ENCODE peak calls at places on chromosomes 2 and 18, in eight cellular contexts. J is PC-3, Y is PC-9, H is SK-N-SH, F is GM23248, V is HCT116, N is OCI-LY7, D is hepatocyte. G is an unnamed sample. For H3K9me2, the result is how much of the 10 kb centered on the place peaks cover.

GRCh38 chr2:143901185-143901842 is 618.6 kb downstream of the ZEB2 start:
- DNase-seq in J (peak), Y (peak), H (no peak), F (peak), V (peak), N (no peak), D (peak), G (no peak)

GRCh38 chr2:206474059-206474458 is 30.7 kb downstream of the ADAM23 start:
- DNase-seq in J (no peak), Y (no peak), H (no peak), F (no peak), V (no peak), N (no peak), D (no peak), G (no peak)

GRCh38 chr2:119823734-119824334 is 64.1 kb downstream of the PTPN4 start:
- DNase-seq in J (peak), Y (no peak), H (peak), F (peak), V (no peak), N (peak), D (peak), G (peak)

GRCh38 chr2:163264376-163264775 is 425.8 kb upstream of the KCNH7 start:
- DNase-seq in J (peak), Y (no peak), H (no peak), F (peak), V (no peak), N (no peak), D (no peak), G (no peak)

GRCh38 chr2:64204006-64204632 is 59.9 kb upstream of the PELI1 start:
- DNase-seq in J (no peak), Y (peak), H (no peak), F (peak), V (no peak), N (no peak), D (peak), G (no peak)

GRCh38 chr18:4454548-4455112 is 477 bp downstream of the DLGAP1 start:
- DNase-seq in J (no peak), Y (no peak), H (peak), F (no peak), V (no peak), N (no peak), D (peak), G (no peak)

GRCh38 chr18:77140439-77141109 is 8.0 kb upstream of the MBP start:
- DNase-seq in J (no peak), Y (no peak), H (no peak), F (no peak), V (no peak), N (peak), D (peak), G (no peak)

GRCh38 chr2:241496904-241497877 is 11.2 kb downstream of the STK25 start:
- DNase-seq in J (no peak), Y (no peak), H (no peak), F (no peak), V (no peak), N (no peak), D (no peak), G (no peak)

GRCh38 chr2:63537306-63537705 is 51.0 kb downstream of the WDPCP start:
- DNase-seq in J (peak), Y (no peak), H (no peak), F (peak), V (no peak), N (no peak), D (no peak), G (no peak)

GRCh38 chr2:27071990-27072830 is 756 bp upstream of the OST4 start:
- DNase-seq in J (no peak), Y (no peak), H (peak), F (peak), V (no peak), N (no peak), D (peak), G (no peak)

GRCh38 chr18:12944724-12945123 is 3.1 kb upstream of the SEH1L start:
- DNase-seq in J (no peak), Y (no peak), H (no peak), F (peak), V (no peak), N (peak), D (no peak), G (no peak)

GRCh38 chr2:211228559-211228958 is 672.2 kb downstream of the CPS1 start:
- DNase-seq in J (no peak), Y (no peak), H (no peak), F (no peak), V (no peak), N (no peak), D (peak), G (no peak)

GRCh38 chr18:9022397-9023170 is 79.9 kb upstream of the NDUFV2 start:
- DNase-seq in J (peak), Y (no peak), H (no peak), F (peak), V (no peak), N (no peak), D (no peak), G (no peak)

GRCh38 chr2:128408349-128409305 is 90.0 kb upstream of the HS6ST1 start:
- DNase-seq in J (peak), Y (no peak), H (peak), F (peak), V (no peak), N (no peak), D (no peak), G (no peak)

GRCh38 chr2:43100883-43101662 is 125.3 kb downstream of the ZFP36L2 start:
- DNase-seq in J (peak), Y (no peak), H (no peak), F (peak), V (no peak), N (no peak), D (peak), G (no peak)

GRCh38 chr2:143607446-143608110 is 478.4 kb downstream of the ARHGAP15 start:
- DNase-seq in J (no peak), Y (no peak), H (peak), F (peak), V (no peak), N (no peak), D (no peak), G (no peak)

GRCh38 chr2:187553908-187554703 is at the start of gene TFPI:
- DNase-seq in J (peak), Y (no peak), H (no peak), F (peak), V (no peak), N (no peak), D (peak), G (no peak)

GRCh38 chr2:149180226-149180875 is 141.9 kb downstream of the LYPD6B start:
- DNase-seq in J (no peak), Y (no peak), H (no peak), F (peak), V (no peak), N (no peak), D (peak), G (no peak)

GRCh38 chr18:5197032-5197434 is at the start of gene AKAIN1:
- DNase-seq in J (no peak), Y (no peak), H (peak), F (peak), V (no peak), N (no peak), D (peak), G (no peak)

GRCh38 chr2:41937921-41938708 is 109.7 kb upstream of the PKDCC start:
- DNase-seq in J (peak), Y (peak), H (no peak), F (no peak), V (no peak), N (no peak), D (peak), G (no peak)

DNA sequence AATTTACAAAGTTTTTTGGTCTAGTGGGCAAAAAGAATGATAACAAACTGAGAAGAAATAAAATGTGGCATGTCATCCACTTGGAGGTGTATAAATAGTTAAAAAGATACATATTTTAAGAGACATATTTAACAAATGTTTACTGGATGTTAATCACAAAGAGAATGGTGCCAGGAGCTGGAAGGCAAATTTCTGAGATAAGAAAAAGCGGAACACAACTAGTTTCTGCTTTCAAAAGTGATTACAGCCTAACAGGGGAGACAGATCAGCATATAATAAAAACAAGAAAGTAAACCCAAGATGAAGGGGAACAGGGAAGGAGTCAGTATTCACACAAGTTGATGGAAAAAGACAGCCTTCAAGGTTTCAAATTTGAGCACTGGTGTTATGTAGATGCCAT is 91.3 kb downstream of the OLA1 start:
- DNase-seq in J (no peak), Y (no peak), H (no peak), F (no peak), V (no peak), N (no peak), D (no peak), G (no peak)
- H3K4me2 ChIP-seq in J (no peak), Y (no peak), H (no peak), F (no peak), V (no peak), N (no peak), D (no peak), G (no peak)

GRCh38 chr2:56754627-56755026 is 570.8 kb downstream of the CCDC85A start:
- DNase-seq in J (no peak), Y (no peak), H (no peak), F (no peak), V (no peak), N (no peak), D (no peak), G (no peak)
- H3K9me2 ChIP-seq in J (under half), Y (under half), H (under half), F (under half), V (under half), N (under half), D (under half), G (under half)

DNA sequence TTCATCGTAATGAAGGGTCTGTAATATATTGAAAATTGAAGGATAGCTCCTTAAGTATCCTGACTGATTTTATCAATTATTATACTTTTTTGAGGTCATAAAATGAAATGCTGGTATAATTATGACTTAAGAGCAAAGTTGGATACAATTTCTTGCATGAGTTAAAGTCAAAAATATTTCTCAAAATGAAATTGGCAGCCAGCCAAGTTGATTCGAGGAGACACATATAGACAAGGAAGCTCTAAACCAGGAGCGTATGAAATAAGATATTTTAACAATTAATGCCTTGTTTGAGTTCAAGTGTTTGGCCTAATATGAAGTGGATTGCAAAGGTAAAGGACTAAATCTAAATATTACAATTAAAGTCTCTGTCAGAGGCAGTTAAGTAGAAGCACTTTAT is 260.4 kb upstream of the DSEL start:
- DNase-seq in J (peak), Y (no peak), H (no peak), F (peak), V (no peak), N (no peak), D (peak), G (peak)
- H3K4me2 ChIP-seq in J (no peak), Y (no peak), H (no peak), F (no peak), V (no peak), N (no peak), D (no peak), G (no peak)

DNA sequence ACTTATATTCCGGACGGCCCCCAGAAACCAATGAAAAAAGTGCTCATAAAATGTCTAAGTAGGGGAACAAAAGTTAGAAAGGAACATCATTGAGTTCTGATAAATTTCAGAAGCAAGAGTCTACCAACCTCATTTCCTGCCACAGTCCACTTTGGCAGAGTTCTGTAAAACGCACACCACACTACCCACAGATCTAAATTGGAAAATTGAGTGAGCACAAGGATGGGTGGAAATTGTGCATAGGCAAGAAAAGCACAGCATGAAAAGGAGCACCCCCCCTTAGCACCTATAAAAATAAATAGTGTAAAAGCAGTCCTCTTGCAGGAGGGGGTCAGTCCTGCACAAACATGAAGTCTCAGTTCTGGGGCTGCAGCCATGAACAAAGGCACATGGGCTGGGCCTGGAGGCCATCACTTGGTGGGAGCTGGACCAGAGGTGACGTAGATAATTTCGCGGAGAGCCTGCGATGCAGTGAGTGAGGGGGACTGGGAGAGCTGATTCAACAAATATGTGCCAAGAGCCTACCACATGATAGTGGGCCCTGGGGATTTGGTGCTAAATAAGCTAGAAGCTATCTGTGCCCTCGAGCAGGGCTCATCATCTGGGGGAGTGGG is 49.0 kb upstream of the SPP2 start:
- DNase-seq in J (no peak), Y (no peak), H (no peak), F (no peak), V (no peak), N (no peak), D (no peak), G (no peak)
- H3K9me2 ChIP-seq in J (under half), Y (under half), H (under half), F (under half), V (under half), N (under half), D (under half), G (under half)

GRCh38 chr2:39512941-39513340 is 75.9 kb upstream of the MAP4K3 start:
- DNase-seq in J (no peak), Y (no peak), H (no peak), F (no peak), V (no peak), N (no peak), D (no peak), G (no peak)
- H3K4me2 ChIP-seq in J (peak), Y (no peak), H (peak), F (peak), V (no peak), N (no peak), D (no peak), G (no peak)

G was measured in Karpas-422.